ENCODE peak calls at places on chromosome 4, in four cellular contexts. One of them, this sample, is unnamed.

GRCh38 chr4:165398570-165398969 is 19.8 kb downstream of the CPE start:
- DNase-seq in lower lobe of right lung: no peak
- DNase-seq in right lobe of liver: no peak
- DNase-seq in colonic mucosa: no peak
- DNase-seq in this sample: peak; percentile 12

GRCh38 chr4:114558446-114559020 is 40.1 kb upstream of the UGT8 start:
- DNase-seq in lower lobe of right lung: no peak
- DNase-seq in right lobe of liver: no peak
- DNase-seq in colonic mucosa: no peak
- DNase-seq in this sample: no peak

GRCh38 chr4:136392576-136392975 is 1139.7 kb downstream of the PCDH18 start:
- DNase-seq in lower lobe of right lung: no peak
- DNase-seq in colonic mucosa: no peak
- DNase-seq in right lobe of liver: no peak
- DNase-seq in this sample: no peak

GRCh38 chr4:52846502-52846901 is 15.6 kb upstream of the RASL11B start:
- DNase-seq in lower lobe of right lung: no peak
- DNase-seq in right lobe of liver: no peak
- DNase-seq in colonic mucosa: no peak
- DNase-seq in this sample: no peak

GRCh38 chr4:65789341-65789740 is 119.1 kb upstream of the EPHA5 start:
- DNase-seq in lower lobe of right lung: no peak
- DNase-seq in right lobe of liver: no peak
- DNase-seq in colonic mucosa: no peak
- DNase-seq in this sample: no peak

GRCh38 chr4:6095023-6095817 is 77.0 kb upstream of the C4orf50 start:
- DNase-seq in right lobe of liver: no peak
- DNase-seq in colonic mucosa: no peak
- DNase-seq in lower lobe of right lung: no peak
- DNase-seq in this sample: no peak

GRCh38 chr4:147610666-147611065 is 6.5 kb upstream of the TMEM184C start:
- DNase-seq in lower lobe of right lung: no peak
- DNase-seq in right lobe of liver: no peak
- DNase-seq in colonic mucosa: no peak
- DNase-seq in this sample: no peak

GRCh38 chr4:171983935-171984805 is 171.0 kb downstream of the GALNTL6 start:
- DNase-seq in colonic mucosa: no peak
- DNase-seq in right lobe of liver: no peak
- DNase-seq in lower lobe of right lung: no peak
- DNase-seq in this sample: no peak

GRCh38 chr4:3399277-3400194 is 42.2 kb upstream of the HGFAC start:
- DNase-seq in colonic mucosa: no peak
- DNase-seq in right lobe of liver: no peak
- DNase-seq in lower lobe of right lung: no peak
- DNase-seq in this sample: no peak

GRCh38 chr4:15362541-15362940 is 65.3 kb upstream of the C1QTNF7 start:
- DNase-seq in lower lobe of right lung: no peak
- DNase-seq in colonic mucosa: no peak
- DNase-seq in right lobe of liver: no peak
- DNase-seq in this sample: no peak

GRCh38 chr4:156615066-156615514 is 356.5 kb downstream of the PDGFC start:
- DNase-seq in lower lobe of right lung: no peak
- DNase-seq in right lobe of liver: no peak
- DNase-seq in colonic mucosa: no peak
- DNase-seq in this sample: no peak

GRCh38 chr4:133058701-133059100 is 90.4 kb upstream of the PCDH10 start:
- DNase-seq in lower lobe of right lung: no peak
- DNase-seq in colonic mucosa: no peak
- DNase-seq in right lobe of liver: no peak
- DNase-seq in this sample: no peak

GRCh38 chr4:1792832-1793495 is at the start of gene FGFR3:
- DNase-seq in colonic mucosa: peak; percentile 60
- DNase-seq in right lobe of liver: no peak
- DNase-seq in lower lobe of right lung: no peak
- DNase-seq in this sample: peak; percentile 80

GRCh38 chr4:154364012-154364863 is 127.4 kb downstream of the DCHS2 start:
- DNase-seq in lower lobe of right lung: no peak
- DNase-seq in right lobe of liver: no peak
- DNase-seq in colonic mucosa: no peak
- DNase-seq in this sample: no peak

GRCh38 chr4:16199132-16199531 is 27.1 kb downstream of the TAPT1 start:
- DNase-seq in colonic mucosa: no peak
- DNase-seq in right lobe of liver: no peak
- DNase-seq in lower lobe of right lung: no peak
- DNase-seq in this sample: no peak

DNA sequence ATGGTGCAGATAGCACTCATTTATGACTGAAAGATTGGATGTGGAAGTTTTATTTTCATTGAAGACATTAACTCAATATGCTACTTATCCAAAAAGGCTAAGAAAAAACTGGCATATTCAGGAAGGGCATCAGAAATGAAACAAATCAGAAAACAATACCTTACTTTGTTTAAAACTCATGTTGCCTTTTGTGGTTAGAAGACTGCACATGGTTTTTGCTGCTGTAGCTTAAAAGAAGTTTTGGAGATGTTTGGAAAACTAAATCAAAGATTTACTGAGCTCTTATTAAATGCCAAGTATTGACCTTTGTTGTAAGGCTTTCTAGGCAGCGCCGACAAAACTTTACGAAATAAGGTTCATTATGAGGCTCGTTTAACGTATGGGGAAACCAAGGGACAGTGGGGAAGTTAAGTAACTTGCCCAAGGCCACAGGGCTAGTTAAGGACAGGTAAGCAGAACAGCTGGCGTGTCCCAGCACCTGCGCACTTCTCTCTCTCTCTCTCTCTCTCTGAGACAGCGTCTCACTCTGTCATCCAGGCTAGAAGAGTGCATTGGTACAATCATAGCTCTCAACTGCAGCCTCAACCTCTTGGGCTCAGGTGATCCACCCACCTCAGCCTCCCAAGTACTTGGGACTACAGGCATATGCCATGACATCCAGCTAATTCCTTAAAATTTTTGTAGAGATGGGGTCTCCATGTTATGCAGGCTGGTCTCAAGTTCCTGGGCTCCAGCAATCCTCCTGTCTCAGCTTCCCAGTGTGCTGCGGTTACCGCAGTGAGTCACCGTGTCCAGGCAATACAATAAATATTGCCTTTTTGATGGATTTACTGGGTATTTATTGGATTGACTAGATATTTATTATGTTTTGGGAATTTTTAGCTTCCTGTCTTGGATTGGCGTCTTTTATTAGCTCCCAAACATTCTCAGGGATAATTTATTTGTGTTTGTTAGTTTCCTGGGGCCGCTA is 16.1 kb downstream of the LRP2BP start:
- DNase-seq in right lobe of liver: no peak
- DNase-seq in lower lobe of right lung: no peak
- DNase-seq in colonic mucosa: no peak
- DNase-seq in this sample: no peak
- H3K4me1 ChIP-seq in right lobe of liver: no peaks in the 10 kb centered on the region
- H3K4me1 ChIP-seq in lower lobe of right lung: peaks cover 6% of the 10 kb centered on the region
- H3K4me1 ChIP-seq in colonic mucosa: no peaks in the 10 kb centered on the region
- H3K4me1 ChIP-seq in this sample: peaks cover 4% of the 10 kb centered on the region

DNA sequence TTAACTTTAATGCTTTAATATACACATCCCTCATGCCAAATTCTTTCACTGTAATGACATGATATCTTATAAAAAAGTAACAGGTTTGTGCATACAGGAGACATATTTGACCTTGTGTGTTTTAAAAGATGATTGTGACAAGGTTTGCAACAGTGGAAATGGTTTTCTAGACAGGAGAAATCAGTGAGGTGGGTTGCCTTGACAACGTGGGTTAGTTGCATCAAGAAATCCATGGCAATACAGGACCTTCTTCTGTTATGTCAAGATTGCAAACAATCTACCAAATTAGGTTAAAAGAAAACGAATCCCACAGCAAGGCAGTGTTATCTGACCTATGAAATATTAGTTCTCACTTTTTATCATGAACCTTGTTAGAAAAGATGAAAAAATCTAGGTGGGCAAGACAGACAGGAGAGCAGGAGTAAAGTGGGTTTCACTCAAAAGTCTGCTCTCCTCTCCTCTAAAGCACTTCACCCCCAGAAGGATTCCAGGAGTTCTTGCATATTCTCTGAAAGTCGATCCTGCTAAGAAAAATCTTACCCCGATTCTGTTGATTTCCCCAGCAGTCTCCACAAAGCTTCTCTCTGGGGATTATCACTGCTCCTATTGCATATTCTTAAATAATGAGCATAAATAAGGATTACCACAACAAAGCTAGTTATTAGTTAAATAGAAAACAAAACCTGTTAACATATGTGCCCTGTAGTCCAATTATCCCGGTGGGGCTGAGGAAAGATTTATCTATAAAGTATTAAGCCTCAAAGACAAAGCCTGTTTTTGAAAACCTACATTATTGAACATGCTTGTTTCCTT is 70.9 kb downstream of the TMA16 start:
- DNase-seq in lower lobe of right lung: no peak
- DNase-seq in right lobe of liver: no peak
- DNase-seq in colonic mucosa: no peak
- DNase-seq in this sample: no peak
- H3K4me1 ChIP-seq in lower lobe of right lung: no peaks in the 10 kb centered on the region
- H3K4me1 ChIP-seq in right lobe of liver: no peaks in the 10 kb centered on the region
- H3K4me1 ChIP-seq in colonic mucosa: no peaks in the 10 kb centered on the region
- H3K4me1 ChIP-seq in this sample: no peaks in the 10 kb centered on the region

GRCh38 chr4:151688003-151688784 is 72.6 kb downstream of the GATB start:
- DNase-seq in lower lobe of right lung: no peak
- DNase-seq in right lobe of liver: no peak
- DNase-seq in colonic mucosa: no peak
- DNase-seq in this sample: no peak
- H3K4me1 ChIP-seq in lower lobe of right lung: peaks cover 20% of the 10 kb centered on the region
- H3K4me1 ChIP-seq in right lobe of liver: no peaks in the 10 kb centered on the region
- H3K4me1 ChIP-seq in colonic mucosa: no peaks in the 10 kb centered on the region
- H3K4me1 ChIP-seq in this sample: peaks cover 10% of the 10 kb centered on the region

GRCh38 chr4:122775039-122775438 is 42.5 kb downstream of the BBS12 start:
- DNase-seq in right lobe of liver: no peak
- DNase-seq in colonic mucosa: no peak
- DNase-seq in lower lobe of right lung: no peak
- DNase-seq in this sample: no peak
- H3K4me1 ChIP-seq in right lobe of liver: no peaks in the 10 kb centered on the region
- H3K4me1 ChIP-seq in colonic mucosa: no peaks in the 10 kb centered on the region
- H3K4me1 ChIP-seq in lower lobe of right lung: no peaks in the 10 kb centered on the region
- H3K4me1 ChIP-seq in this sample: no peaks in the 10 kb centered on the region

GRCh38 chr4:683982-684571 is 4.9 kb downstream of the SLC49A3 start:
- DNase-seq in lower lobe of right lung: peak; percentile 76
- DNase-seq in colonic mucosa: peak; percentile 78
- DNase-seq in right lobe of liver: peak; percentile 52
- DNase-seq in this sample: no peak

GRCh38 chr4:682490-683172 is 6.3 kb downstream of the SLC49A3 start:
- DNase-seq in lower lobe of right lung: no peak
- DNase-seq in right lobe of liver: no peak
- DNase-seq in colonic mucosa: no peak
- DNase-seq in this sample: no peak

GRCh38 chr4:681736-682451 is 7.1 kb downstream of the SLC49A3 start:
- DNase-seq in right lobe of liver: peak; percentile 70
- DNase-seq in lower lobe of right lung: peak; percentile 80
- DNase-seq in colonic mucosa: peak; percentile 88
- DNase-seq in this sample: peak; percentile 84

GRCh38 chr4:684611-685010 is 4.3 kb downstream of the SLC49A3 start:
- DNase-seq in right lobe of liver: no peak
- DNase-seq in lower lobe of right lung: no peak
- DNase-seq in colonic mucosa: no peak
- DNase-seq in this sample: no peak

DNA sequence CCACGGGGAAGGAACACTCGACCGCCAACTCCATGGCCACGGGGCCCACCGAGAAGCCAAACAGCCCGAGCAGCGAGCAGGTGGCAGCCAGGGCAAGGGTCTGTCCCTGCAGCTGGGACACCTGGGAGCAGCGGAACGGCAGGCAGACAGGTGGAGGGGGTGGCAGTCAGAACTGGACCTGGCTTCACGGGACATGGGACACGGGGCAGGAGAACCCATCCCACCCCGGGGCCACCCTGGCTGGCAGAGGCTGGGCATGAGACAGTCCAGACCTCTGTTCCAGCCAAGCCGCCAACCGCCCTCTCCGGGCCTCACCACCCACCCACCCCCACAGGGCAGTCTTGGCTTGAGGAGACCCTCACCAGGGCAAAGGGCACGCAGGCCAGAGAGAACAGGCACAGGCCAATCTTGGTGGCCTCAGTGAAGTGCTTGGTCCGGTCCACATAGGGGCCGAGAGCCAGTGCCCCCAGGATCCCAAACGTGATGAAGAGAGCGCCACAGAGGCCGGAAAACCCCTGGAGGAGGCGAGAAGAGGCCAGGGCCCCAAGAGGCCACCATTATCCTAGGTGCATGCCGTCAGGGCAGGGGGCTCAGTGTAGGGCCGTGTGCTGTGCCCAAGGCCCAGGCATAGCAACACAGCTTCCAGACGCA is 5.6 kb downstream of the SLC49A3 start:
- DNase-seq in right lobe of liver: peak; percentile 56
- DNase-seq in lower lobe of right lung: no peak
- DNase-seq in colonic mucosa: no peak
- DNase-seq in this sample: no peak
- H3K4me1 ChIP-seq in right lobe of liver: peaks cover 10% of the 10 kb centered on the region
- H3K4me1 ChIP-seq in lower lobe of right lung: peaks cover 42% of the 10 kb centered on the region
- H3K4me1 ChIP-seq in colonic mucosa: peaks cover 19% of the 10 kb centered on the region
- H3K4me1 ChIP-seq in this sample: peaks cover 26% of the 10 kb centered on the region

GRCh38 chr4:145734576-145735329 is 54.8 kb downstream of the C4orf51 start:
- DNase-seq in lower lobe of right lung: peak; percentile 59
- DNase-seq in right lobe of liver: no peak
- DNase-seq in colonic mucosa: peak; percentile 58
- DNase-seq in this sample: no peak
- H3K4me1 ChIP-seq in lower lobe of right lung: peaks cover 57% of the 10 kb centered on the region
- H3K4me1 ChIP-seq in right lobe of liver: peaks cover 40% of the 10 kb centered on the region
- H3K4me1 ChIP-seq in colonic mucosa: peaks cover 10% of the 10 kb centered on the region
- H3K4me1 ChIP-seq in this sample: peaks cover 54% of the 10 kb centered on the region